ENCODE peak calls at places on chromosomes 5 and 9, in six cellular contexts. N is spleen, V is H9, Q is mesothelial cell of epicardium, O is OCI-LY7, R is cardiac muscle cell. L is an unnamed sample.

GRCh38 chr5:6556089-6556801 is 76.6 kb downstream of the NSUN2 start:
- DNase-seq in Q (peak), O (no peak), R (no peak), N (no peak), V (no peak), L (no peak)

GRCh38 chr5:173663810-173664526 is 47.5 kb upstream of the BOD1 start:
- DNase-seq in O (peak), N (peak), V (no peak), Q (no peak), R (no peak), L (no peak)

GRCh38 chr9:87086536-87086935 is 139.2 kb upstream of the GAS1 start:
- DNase-seq in R (no peak), Q (no peak), O (no peak), N (no peak), V (no peak), L (no peak)

GRCh38 chr9:113645972-113646241 is 182.4 kb downstream of the RGS3 start:
- DNase-seq in O (no peak), Q (no peak), V (peak), R (no peak), N (no peak), L (no peak)

GRCh38 chr9:116387934-116388714 is 234.5 kb downstream of the PAPPA start:
- DNase-seq in R (no peak), O (no peak), N (no peak), V (no peak), Q (no peak), L (no peak)

GRCh38 chr5:89282832-89283510 is 400.0 kb upstream of the MEF2C start:
- DNase-seq in O (no peak), N (no peak), R (no peak), Q (no peak), V (no peak), L (no peak)

GRCh38 chr5:34624711-34625110 is 31.4 kb upstream of the RAI14 start:
- DNase-seq in O (no peak), N (no peak), V (no peak), Q (no peak), R (no peak), L (no peak)

GRCh38 chr9:109926321-109926959 is 146.4 kb downstream of the PALM2AKAP2 start:
- DNase-seq in O (no peak), Q (no peak), R (no peak), N (no peak), V (no peak), L (peak)

GRCh38 chr9:109556061-109556460 is 58.0 kb upstream of the PTPN3 start:
- DNase-seq in R (no peak), Q (no peak), N (no peak), V (no peak), O (no peak), L (no peak)

GRCh38 chr9:132769895-132770774 is 99.9 kb downstream of the GTF3C4 start:
- DNase-seq in N (peak), V (peak), R (peak), Q (peak), O (peak), L (peak)

GRCh38 chr5:166651234-166651633 is 1640.2 kb upstream of the WWC1 start:
- DNase-seq in O (no peak), R (no peak), N (no peak), Q (no peak), V (no peak), L (no peak)

GRCh38 chr5:169103586-169104174 is 197.3 kb downstream of the SLIT3 start:
- DNase-seq in V (no peak), O (no peak), R (no peak), Q (no peak), N (no peak), L (no peak)

GRCh38 chr9:137744632-137745183 is 125.9 kb downstream of the EHMT1 start:
- DNase-seq in O (no peak), N (no peak), R (no peak), V (no peak), Q (no peak), L (peak)

GRCh38 chr5:142000709-142001484 is 11.9 kb downstream of the GNPDA1 start:
- DNase-seq in R (peak), V (no peak), N (no peak), Q (no peak), O (no peak), L (no peak)

GRCh38 chr5:12095808-12096281 is 191.6 kb upstream of the CTNND2 start:
- DNase-seq in R (no peak), Q (no peak), V (no peak), O (no peak), N (no peak), L (no peak)

GRCh38 chr5:31741496-31741895 is 102.6 kb downstream of the PDZD2 start:
- DNase-seq in N (no peak), O (no peak), Q (no peak), V (no peak), R (no peak), L (no peak)

GRCh38 chr9:35548571-35548970 is 56.5 kb upstream of the TESK1 start:
- DNase-seq in R (no peak), Q (no peak), O (no peak), V (no peak), N (no peak), L (no peak)

GRCh38 chr5:180201051-180201987 is 7.7 kb downstream of the RASGEF1C start:
- DNase-seq in O (peak), V (peak), R (peak), Q (no peak), N (peak), L (no peak)

GRCh38 chr9:69044226-69045219 is 9.0 kb downstream of the FXN start:
- DNase-seq in Q (no peak), R (peak), V (peak), N (no peak), O (no peak), L (no peak)

GRCh38 chr5:143582176-143582575 is 178.7 kb upstream of the NR3C1 start:
- DNase-seq in V (no peak), Q (no peak), R (no peak), O (no peak), N (no peak), L (no peak)

GRCh38 chr9:114957558-114957957 is 27.2 kb upstream of the TNFSF8 start:
- DNase-seq in N (no peak), R (no peak), V (no peak), O (no peak), Q (no peak), L (no peak)

GRCh38 chr9:134088064-134088725 is 20.4 kb upstream of the BRD3 start:
- DNase-seq in N (no peak), V (no peak), O (no peak), Q (no peak), R (no peak), L (no peak)

GRCh38 chr5:179316111-179316551 is 29.1 kb downstream of the ADAMTS2 start:
- DNase-seq in V (no peak), O (no peak), Q (no peak), N (peak), R (no peak), L (no peak)

GRCh38 chr9:130073373-130073772 is 19.7 kb downstream of the GPR107 start:
- DNase-seq in R (peak), O (no peak), Q (no peak), V (no peak), N (no peak), L (no peak)

GRCh38 chr9:136784249-136784996 is 6.7 kb upstream of the TMEM141 start:
- DNase-seq in Q (no peak), V (no peak), N (no peak), O (peak), R (peak), L (peak)

GRCh38 chr5:133236541-133236951 is 184.7 kb downstream of the HSPA4 start:
- DNase-seq in O (no peak), V (no peak), Q (no peak), N (no peak), R (no peak), L (no peak)
- TF ChIP-seq CTCF in O (no peak), V (peak), Q (no peak), N (no peak), R (no peak), L (no peak)

GRCh38 chr5:156918311-156918845 is 44.6 kb downstream of the TIMD4 start:
- DNase-seq in N (no peak), O (no peak), Q (no peak), V (no peak), R (no peak), L (no peak)
- TF ChIP-seq CTCF in N (no peak), O (no peak), Q (no peak), V (no peak), R (no peak), L (no peak)

GRCh38 chr5:55191165-55191564 is 18.2 kb upstream of the CDC20B start:
- DNase-seq in R (no peak), Q (no peak), N (no peak), O (no peak), V (no peak), L (no peak)

GRCh38 chr5:55188656-55189380 is 15.8 kb upstream of the CDC20B start:
- DNase-seq in N (no peak), Q (no peak), R (no peak), V (no peak), O (no peak), L (no peak)

GRCh38 chr5:55187370-55187769 is 14.4 kb upstream of the CDC20B start:
- DNase-seq in N (no peak), R (no peak), Q (no peak), O (peak), V (no peak), L (no peak)
- TF ChIP-seq CTCF in N (no peak), R (peak), Q (no peak), O (peak), V (peak), L (peak)

DNA sequence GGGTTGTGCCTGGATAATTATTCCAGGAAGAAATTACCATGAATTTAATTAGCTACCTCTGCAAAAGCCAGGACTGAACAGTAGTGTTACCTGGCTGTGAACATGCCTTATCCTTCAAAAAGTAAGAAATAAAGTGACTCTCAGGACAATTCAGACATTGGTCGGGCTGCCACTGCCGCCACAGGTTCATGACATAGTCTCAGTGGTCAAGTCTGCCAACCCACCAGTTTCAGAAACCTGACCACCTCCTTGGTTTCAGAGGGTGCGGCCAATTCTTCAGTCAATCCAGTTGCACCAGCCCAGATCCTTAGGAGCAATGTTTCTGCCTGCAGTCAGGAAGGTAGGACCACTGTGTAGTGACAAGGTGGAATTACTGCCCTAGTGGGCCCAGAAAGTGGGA is 593.1 kb upstream of the DAB2 start:
- DNase-seq in N (no peak), R (no peak), Q (no peak), O (no peak), V (no peak), L (no peak)
- TF ChIP-seq CTCF in N (no peak), R (no peak), Q (no peak), O (no peak), V (no peak), L (no peak)

GRCh38 chr9:124392855-124393460 is 22.3 kb downstream of the PSMB7 start:
- DNase-seq in N (no peak), V (peak), O (peak), R (peak), Q (no peak), L (no peak)
- TF ChIP-seq CTCF in N (no peak), V (peak), O (peak), R (peak), Q (no peak), L (no peak)

GRCh38 chr5:136062563-136063274 is 33.9 kb downstream of the TGFBI start:
- DNase-seq in V (peak), R (peak), Q (no peak), O (peak), N (no peak), L (peak)
- TF ChIP-seq CTCF in V (peak), R (peak), Q (no peak), O (peak), N (no peak), L (peak)

DNA sequence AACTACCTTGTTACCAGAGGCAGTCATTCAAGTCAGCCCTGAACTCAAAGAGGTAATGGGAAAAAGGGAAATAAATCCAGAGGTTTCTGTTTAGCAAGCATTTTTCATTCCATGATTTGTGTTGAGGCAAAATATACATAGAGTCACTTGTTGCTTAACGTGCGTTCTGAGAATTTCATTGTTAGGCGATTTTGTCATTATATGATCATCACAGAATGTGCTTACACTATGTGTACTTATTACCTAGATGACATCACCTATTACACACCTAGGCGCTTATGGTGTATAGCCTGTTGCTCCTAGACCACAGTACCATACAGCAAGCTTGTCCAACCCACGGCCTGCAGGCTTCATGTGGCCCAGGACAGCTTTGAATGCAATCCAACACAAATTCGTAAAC is 36.2 kb downstream of the NUP214 start:
- DNase-seq in V (no peak), N (no peak), R (no peak), Q (no peak), O (no peak), L (no peak)
- TF ChIP-seq CTCF in V (no peak), N (no peak), R (no peak), Q (no peak), O (no peak), L (no peak)

L was measured in GM13977.